ENCODE peak calls at places on chromosomes 12 and 14, in five cellular contexts. One of them, this sample, is unnamed.

GRCh38 chr14:96502621-96503251 is 554 bp downstream of the PAPOLA start:
- DNase-seq in tibial artery: peak
- DNase-seq in psoas muscle: peak
- DNase-seq in fibroblast of mammary gland: peak
- DNase-seq in mucosa of descending colon: peak
- DNase-seq in this sample: peak

GRCh38 chr14:25150934-25151790 is 101.2 kb upstream of the STXBP6 start:
- DNase-seq in tibial artery: no peak
- DNase-seq in psoas muscle: no peak
- DNase-seq in fibroblast of mammary gland: peak
- DNase-seq in mucosa of descending colon: peak
- DNase-seq in this sample: no peak

GRCh38 chr12:50514526-50515276 is 9.9 kb downstream of the DIP2B start:
- DNase-seq in mucosa of descending colon: no peak
- DNase-seq in tibial artery: no peak
- DNase-seq in psoas muscle: no peak
- DNase-seq in fibroblast of mammary gland: no peak
- DNase-seq in this sample: no peak

GRCh38 chr12:52395761-52396434 is 10.2 kb downstream of the KRT82 start:
- DNase-seq in psoas muscle: peak
- DNase-seq in tibial artery: no peak
- DNase-seq in mucosa of descending colon: peak
- DNase-seq in fibroblast of mammary gland: peak
- DNase-seq in this sample: no peak

GRCh38 chr12:88549929-88550328 is 30.3 kb downstream of the KITLG start:
- DNase-seq in fibroblast of mammary gland: peak
- DNase-seq in mucosa of descending colon: no peak
- DNase-seq in tibial artery: no peak
- DNase-seq in psoas muscle: no peak
- DNase-seq in this sample: no peak

GRCh38 chr12:19212245-19212644 is 82.7 kb downstream of the PLEKHA5 start:
- DNase-seq in fibroblast of mammary gland: no peak
- DNase-seq in psoas muscle: no peak
- DNase-seq in mucosa of descending colon: no peak
- DNase-seq in tibial artery: no peak
- DNase-seq in this sample: no peak

GRCh38 chr14:93800038-93800937 is 12.0 kb upstream of the PRIMA1 start:
- DNase-seq in mucosa of descending colon: no peak
- DNase-seq in tibial artery: no peak
- DNase-seq in fibroblast of mammary gland: peak
- DNase-seq in psoas muscle: no peak
- DNase-seq in this sample: no peak

GRCh38 chr12:89417246-89417977 is 65.1 kb upstream of the DUSP6 start:
- DNase-seq in psoas muscle: no peak
- DNase-seq in tibial artery: no peak
- DNase-seq in fibroblast of mammary gland: peak
- DNase-seq in mucosa of descending colon: no peak
- DNase-seq in this sample: no peak

GRCh38 chr14:40340708-40341107 is 908.5 kb upstream of the FBXO33 start:
- DNase-seq in mucosa of descending colon: no peak
- DNase-seq in tibial artery: no peak
- DNase-seq in fibroblast of mammary gland: no peak
- DNase-seq in psoas muscle: no peak
- DNase-seq in this sample: no peak

GRCh38 chr12:121789800-121790748 is 3.4 kb downstream of the RHOF start:
- DNase-seq in mucosa of descending colon: peak
- DNase-seq in psoas muscle: peak
- DNase-seq in fibroblast of mammary gland: no peak
- DNase-seq in tibial artery: no peak
- DNase-seq in this sample: peak

GRCh38 chr14:71181215-71182003 is 274.1 kb downstream of the PCNX1 start:
- DNase-seq in psoas muscle: no peak
- DNase-seq in tibial artery: no peak
- DNase-seq in mucosa of descending colon: no peak
- DNase-seq in fibroblast of mammary gland: no peak
- DNase-seq in this sample: no peak

GRCh38 chr12:123598522-123598921 is 3.4 kb upstream of the DDX55 start:
- DNase-seq in mucosa of descending colon: no peak
- DNase-seq in tibial artery: no peak
- DNase-seq in fibroblast of mammary gland: no peak
- DNase-seq in psoas muscle: no peak
- DNase-seq in this sample: no peak

GRCh38 chr12:114933428-114934160 is 249.6 kb upstream of the TBX3 start:
- DNase-seq in psoas muscle: peak
- DNase-seq in fibroblast of mammary gland: peak
- DNase-seq in mucosa of descending colon: no peak
- DNase-seq in tibial artery: no peak
- DNase-seq in this sample: no peak

GRCh38 chr12:63276537-63277365 is 125.8 kb upstream of the AVPR1A start:
- DNase-seq in tibial artery: no peak
- DNase-seq in psoas muscle: no peak
- DNase-seq in fibroblast of mammary gland: peak
- DNase-seq in mucosa of descending colon: peak
- DNase-seq in this sample: no peak

GRCh38 chr14:94888108-94888507 is 118.2 kb upstream of the GSC start:
- DNase-seq in psoas muscle: no peak
- DNase-seq in fibroblast of mammary gland: no peak
- DNase-seq in mucosa of descending colon: peak
- DNase-seq in tibial artery: no peak
- DNase-seq in this sample: no peak

GRCh38 chr14:59215353-59215752 is 26.9 kb downstream of the DAAM1 start:
- DNase-seq in psoas muscle: peak
- DNase-seq in tibial artery: peak
- DNase-seq in fibroblast of mammary gland: peak
- DNase-seq in mucosa of descending colon: peak
- DNase-seq in this sample: peak

GRCh38 chr14:71169028-71169427 is 261.8 kb downstream of the PCNX1 start:
- DNase-seq in mucosa of descending colon: no peak
- DNase-seq in psoas muscle: no peak
- DNase-seq in tibial artery: no peak
- DNase-seq in fibroblast of mammary gland: peak
- DNase-seq in this sample: no peak

GRCh38 chr14:35789651-35790050 is 19.4 kb downstream of the RALGAPA1 start:
- DNase-seq in tibial artery: no peak
- DNase-seq in psoas muscle: no peak
- DNase-seq in mucosa of descending colon: no peak
- DNase-seq in fibroblast of mammary gland: peak
- DNase-seq in this sample: no peak

GRCh38 chr12:53844989-53845836 is 93.4 kb upstream of the HOXC13 start:
- DNase-seq in psoas muscle: no peak
- DNase-seq in mucosa of descending colon: no peak
- DNase-seq in tibial artery: no peak
- DNase-seq in fibroblast of mammary gland: no peak
- DNase-seq in this sample: no peak

GRCh38 chr14:96297000-96297399 is 41.0 kb downstream of the BDKRB1 start:
- DNase-seq in mucosa of descending colon: no peak
- DNase-seq in tibial artery: no peak
- DNase-seq in psoas muscle: no peak
- DNase-seq in fibroblast of mammary gland: peak
- DNase-seq in this sample: no peak

GRCh38 chr14:74945852-74946658 is 9.3 kb downstream of the PGF start:
- DNase-seq in fibroblast of mammary gland: peak
- DNase-seq in tibial artery: peak
- DNase-seq in psoas muscle: peak
- DNase-seq in mucosa of descending colon: peak
- DNase-seq in this sample: peak

GRCh38 chr14:39175445-39176262 is 600 bp downstream of the PNN start:
- DNase-seq in tibial artery: no peak
- DNase-seq in mucosa of descending colon: no peak
- DNase-seq in psoas muscle: no peak
- DNase-seq in fibroblast of mammary gland: peak
- DNase-seq in this sample: peak

GRCh38 chr12:44046732-44047417 is 211.0 kb downstream of the TMEM117 start:
- DNase-seq in fibroblast of mammary gland: no peak
- DNase-seq in mucosa of descending colon: no peak
- DNase-seq in tibial artery: no peak
- DNase-seq in psoas muscle: no peak
- DNase-seq in this sample: no peak

GRCh38 chr14:76174982-76175381 is 23.3 kb downstream of the GPATCH2L start:
- DNase-seq in fibroblast of mammary gland: no peak
- DNase-seq in psoas muscle: no peak
- DNase-seq in tibial artery: no peak
- DNase-seq in mucosa of descending colon: no peak
- DNase-seq in this sample: no peak

GRCh38 chr12:2936301-2936700 is 22.9 kb upstream of the TEAD4 start:
- DNase-seq in tibial artery: no peak
- DNase-seq in mucosa of descending colon: no peak
- DNase-seq in fibroblast of mammary gland: no peak
- DNase-seq in psoas muscle: no peak
- DNase-seq in this sample: no peak

GRCh38 chr12:131040491-131040890 is 86.8 kb downstream of the ADGRD1 start:
- DNase-seq in mucosa of descending colon: no peak
- DNase-seq in psoas muscle: no peak
- DNase-seq in fibroblast of mammary gland: no peak
- DNase-seq in tibial artery: no peak
- DNase-seq in this sample: no peak

GRCh38 chr12:32446306-32447119 is 47.2 kb downstream of the FGD4 start:
- DNase-seq in fibroblast of mammary gland: no peak
- DNase-seq in psoas muscle: no peak
- DNase-seq in tibial artery: no peak
- DNase-seq in mucosa of descending colon: no peak
- DNase-seq in this sample: no peak

This sample was measured in Right ventricle myocardium inferior.